ENCODE peak calls at places on chromosome 1, in four cellular contexts. E is HepG2, N is H1, D is SK-N-SH. G is an unnamed sample.

GRCh38 chr1:89070509-89070908 is 5.5 kb upstream of the GBP1 start:
- DNase-seq in N (no peak), E (no peak), D (no peak), G (no peak)

GRCh38 chr1:246506785-246507639 is at the start of gene SMYD3:
- DNase-seq in D (peak; percentile 98), E (peak; percentile 77), N (peak; percentile 69), G (peak; percentile 32)

GRCh38 chr1:186498695-186499389 is 37.9 kb upstream of the PDC start:
- DNase-seq in N (no peak), E (no peak), D (no peak), G (no peak)

GRCh38 chr1:110229348-110230001 is 19.4 kb downstream of the KCNC4 start:
- DNase-seq in E (no peak), N (no peak), D (peak; percentile 43), G (no peak)

GRCh38 chr1:234532511-234532922 is 53.5 kb upstream of the TARBP1 start:
- DNase-seq in N (no peak), D (no peak), E (no peak), G (no peak)

GRCh38 chr1:157124855-157125254 is 13.3 kb downstream of the ETV3 start:
- DNase-seq in N (no peak), D (no peak), E (no peak), G (no peak)

GRCh38 chr1:203185585-203185984 is 919 bp downstream of the CHI3L1 start:
- DNase-seq in N (no peak), E (no peak), D (no peak), G (no peak)

GRCh38 chr1:232127190-232127589 is 500.6 kb downstream of the DISC1 start:
- DNase-seq in D (no peak), E (no peak), N (no peak), G (no peak)

GRCh38 chr1:3477241-3478109 is 23.0 kb downstream of the ARHGEF16 start:
- DNase-seq in D (peak; percentile 73), E (no peak), N (no peak), G (no peak)

GRCh38 chr1:170560681-170561285 is 28.8 kb downstream of the GORAB start:
- DNase-seq in D (no peak), E (no peak), N (no peak), G (no peak)

GRCh38 chr1:170765712-170766330 is 101.9 kb downstream of the PRRX1 start:
- DNase-seq in D (no peak), N (no peak), E (no peak), G (no peak)

GRCh38 chr1:204971700-204972336 is 71.2 kb upstream of the CNTN2 start:
- DNase-seq in E (no peak), N (no peak), D (no peak), G (no peak)

GRCh38 chr1:93607814-93608187 is 73.8 kb downstream of the BCAR3 start:
- DNase-seq in D (no peak), N (no peak), E (no peak), G (peak; percentile 76)

GRCh38 chr1:12636098-12636950 is 7.6 kb upstream of the AADACL4 start:
- DNase-seq in N (no peak), E (no peak), D (no peak), G (no peak)

GRCh38 chr1:189939967-189940366 is 537.7 kb downstream of the BRINP3 start:
- DNase-seq in N (no peak), E (no peak), D (no peak), G (no peak)

GRCh38 chr1:169105434-169106094 is 926 bp upstream of the ATP1B1 start:
- DNase-seq in E (peak; percentile 85), N (peak; percentile 44), D (peak; percentile 87), G (no peak)

GRCh38 chr1:235888119-235888643 is 21.5 kb upstream of the LYST start:
- DNase-seq in D (no peak), N (no peak), E (no peak), G (peak; percentile 79)

GRCh38 chr1:54604572-54605370 is 18.6 kb downstream of the FAM151A start:
- DNase-seq in D (no peak), E (no peak), N (no peak), G (peak; percentile 17)

GRCh38 chr1:63643926-63644325 is 50.7 kb downstream of the PGM1 start:
- DNase-seq in E (no peak), D (no peak), N (no peak), G (no peak)

GRCh38 chr1:246210751-246211150 is 296.3 kb downstream of the SMYD3 start:
- DNase-seq in N (no peak), E (no peak), D (peak; percentile 39), G (no peak)

GRCh38 chr1:69836961-69837636 is 269.4 kb downstream of the LRRC7 start:
- DNase-seq in E (no peak), D (no peak), N (no peak), G (no peak)

DNA sequence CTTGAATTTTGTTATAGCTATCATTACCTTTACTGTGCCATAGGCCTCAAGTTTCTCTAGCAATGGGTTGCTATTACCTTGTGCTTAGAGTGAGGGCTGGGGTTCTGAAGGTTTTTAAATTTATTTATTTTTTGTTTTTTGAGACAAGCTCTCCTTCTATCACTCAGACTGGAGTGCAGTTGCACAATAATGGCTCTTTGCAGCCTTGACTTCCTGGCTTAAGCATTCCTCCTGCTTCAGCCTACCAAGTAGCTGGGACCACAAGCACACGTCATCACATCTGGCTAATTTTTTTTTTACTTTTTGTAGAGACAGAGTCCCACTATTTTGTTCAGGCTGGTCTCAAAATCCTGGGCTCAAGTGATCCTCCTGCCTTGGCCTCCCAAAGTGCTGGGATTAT is 41.5 kb downstream of the SNX27 start:
- DNase-seq in N (no peak), E (no peak), D (no peak), G (no peak)
- TF ChIP-seq RFX5 in N (no peak), E (no peak), D (no peak), G (no peak)

DNA sequence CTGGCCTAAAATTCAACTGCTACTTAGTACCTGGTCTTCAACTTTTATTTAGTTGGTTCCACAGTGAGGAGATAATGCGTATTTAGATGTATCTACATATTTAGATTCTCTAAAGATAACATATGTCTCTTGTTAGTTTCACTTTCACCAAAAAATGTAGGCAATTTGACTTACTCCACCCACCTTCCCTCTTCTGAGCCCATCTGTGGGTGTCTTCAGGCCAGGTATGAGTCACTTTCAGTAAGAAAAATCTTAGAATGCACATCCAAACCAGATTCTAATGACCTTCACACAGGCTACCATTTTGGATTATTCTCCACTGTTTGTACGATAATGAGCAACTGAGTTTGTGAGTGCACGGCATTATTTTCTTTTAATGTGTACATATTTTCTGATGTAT is 501.7 kb downstream of the NEGR1 start:
- DNase-seq in N (no peak), E (no peak), D (no peak), G (no peak)
- TF ChIP-seq TCF12 in N (no peak), E (no peak), D (no peak), G (no peak)

GRCh38 chr1:15275921-15276683 is 29.1 kb downstream of the FHAD1 start:
- DNase-seq in E (no peak), D (no peak), N (no peak), G (no peak)

GRCh38 chr1:15272782-15273127 is 25.7 kb downstream of the FHAD1 start:
- DNase-seq in D (no peak), E (no peak), N (no peak), G (no peak)

GRCh38 chr1:15272009-15272781 is 25.2 kb downstream of the FHAD1 start:
- DNase-seq in D (peak; percentile 85), N (peak; percentile 23), E (peak; percentile 82), G (no peak)

GRCh38 chr1:15271196-15271595 is 24.2 kb downstream of the FHAD1 start:
- DNase-seq in E (no peak), N (no peak), D (no peak), G (no peak)

GRCh38 chr1:15273274-15273673 is 26.3 kb downstream of the FHAD1 start:
- DNase-seq in N (no peak), E (no peak), D (no peak), G (no peak)
- TF ChIP-seq RFX5 in N (no peak), E (no peak), D (no peak), G (no peak)

DNA sequence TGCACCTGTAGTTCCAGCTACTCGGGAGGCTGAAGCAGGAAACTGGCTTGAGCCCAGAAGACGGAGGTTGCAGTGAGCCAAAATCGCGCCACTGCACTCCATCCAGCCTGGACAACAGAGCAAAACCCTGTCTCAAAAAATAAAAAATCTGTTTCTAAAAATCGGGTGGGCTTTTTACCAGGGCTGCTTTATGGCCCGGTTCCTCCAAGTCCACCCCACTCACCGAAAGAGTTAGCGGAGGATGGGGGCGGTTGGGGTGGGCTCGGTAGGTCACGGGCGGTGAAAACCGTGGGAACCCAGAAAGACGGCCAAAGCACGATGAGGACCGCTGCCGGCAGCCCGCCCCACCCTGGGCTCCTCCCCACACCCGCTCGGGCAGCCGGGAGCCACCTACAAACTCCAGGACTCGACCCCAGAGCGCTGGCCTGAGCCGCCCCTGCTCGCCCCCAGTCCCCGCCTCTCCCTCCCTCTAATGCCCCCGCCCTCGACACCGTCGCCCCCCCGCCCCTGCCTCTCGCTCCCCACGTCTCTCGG is 846 bp upstream of the PER3 start:
- DNase-seq in D (no peak), E (peak; percentile 49), N (no peak), G (no peak)
- TF ChIP-seq TCF12 in D (no peak), E (no peak), N (no peak), G (no peak)

GRCh38 chr1:153390938-153391710 is at the start of gene S100A8:
- DNase-seq in N (no peak), E (no peak), D (no peak), G (no peak)
- TF ChIP-seq RFX5 in N (no peak), E (no peak), D (no peak), G (no peak)

GRCh38 chr1:72037745-72038343 is 244.5 kb downstream of the NEGR1 start:
- DNase-seq in N (no peak), E (peak; percentile 25), D (no peak), G (no peak)
- TF ChIP-seq TCF12 in N (no peak), E (no peak), D (no peak), G (no peak)